ENCODE peak calls at places on chromosomes 3 and 15, in eight cellular contexts. M is fibroblast of mammary gland, Z is epithelial cell of esophagus, H is adrenal gland, V is cardiac fibroblast, F is fibroblast of lung, A is IMR-90, K is WTC11. P is an unnamed sample.

GRCh38 chr15:39854161-39854560 is 65.9 kb downstream of the GPR176 start:
- DNase-seq in M (peak), Z (no peak), H (no peak), V (peak), F (no peak), A (peak), K (no peak), P (no peak)

GRCh38 chr15:59185725-59186124 is 20.9 kb upstream of the LDHAL6B start:
- DNase-seq in M (no peak), Z (no peak), H (no peak), V (no peak), F (no peak), A (no peak), K (no peak), P (no peak)

GRCh38 chr3:78163379-78163778 is 1123.5 kb downstream of the ROBO2 start:
- DNase-seq in M (no peak), Z (no peak), H (no peak), V (no peak), F (no peak), A (no peak), K (no peak), P (no peak)

GRCh38 chr3:49357466-49358216 is 512 bp downstream of the GPX1 start:
- DNase-seq in M (peak), Z (peak), H (peak), V (peak), F (peak), A (peak), K (peak), P (peak)

GRCh38 chr3:175893566-175893965 is 1034.4 kb downstream of the NAALADL2 start:
- DNase-seq in M (no peak), Z (no peak), H (no peak), V (no peak), F (no peak), A (no peak), K (no peak), P (no peak)

GRCh38 chr3:13069495-13069894 is 3.7 kb downstream of the IQSEC1 start:
- DNase-seq in M (no peak), Z (no peak), H (no peak), V (no peak), F (no peak), A (no peak), K (no peak), P (no peak)

GRCh38 chr3:141302364-141303141 is 65.8 kb upstream of the ZBTB38 start:
- DNase-seq in M (peak), Z (peak), H (peak), V (peak), F (peak), A (peak), K (no peak), P (no peak)

GRCh38 chr15:36415643-36416042 is 163.8 kb upstream of the CDIN1 start:
- DNase-seq in M (peak), Z (peak), H (no peak), V (peak), F (peak), A (peak), K (no peak), P (no peak)

GRCh38 chr3:40396406-40396805 is 9.4 kb downstream of the ENTPD3 start:
- DNase-seq in M (no peak), Z (peak), H (no peak), V (no peak), F (no peak), A (no peak), K (no peak), P (no peak)

GRCh38 chr3:103906808-103907207 is 1459.9 kb upstream of the ALCAM start:
- DNase-seq in M (no peak), Z (no peak), H (no peak), V (no peak), F (no peak), A (no peak), K (no peak), P (no peak)

GRCh38 chr3:10723991-10724390 is 92.0 kb upstream of the SLC6A11 start:
- DNase-seq in M (no peak), Z (no peak), H (no peak), V (no peak), F (no peak), A (no peak), K (no peak), P (no peak)

GRCh38 chr15:59722451-59722850 is 33.3 kb upstream of the BNIP2 start:
- DNase-seq in M (no peak), Z (no peak), H (no peak), V (no peak), F (no peak), A (no peak), K (no peak), P (no peak)

GRCh38 chr3:45180899-45181298 is 34.7 kb upstream of the CDCP1 start:
- DNase-seq in M (no peak), Z (no peak), H (no peak), V (no peak), F (no peak), A (no peak), K (no peak), P (no peak)

GRCh38 chr3:45181496-45181895 is 35.3 kb upstream of the CDCP1 start:
- DNase-seq in M (no peak), Z (peak), H (no peak), V (no peak), F (no peak), A (no peak), K (no peak), P (no peak)

GRCh38 chr3:45178131-45179023 is 32.2 kb upstream of the CDCP1 start:
- DNase-seq in M (no peak), Z (peak), H (no peak), V (peak), F (peak), A (peak), K (no peak), P (no peak)

GRCh38 chr3:45179163-45179562 is 33.0 kb upstream of the CDCP1 start:
- DNase-seq in M (no peak), Z (no peak), H (no peak), V (no peak), F (no peak), A (no peak), K (no peak), P (no peak)

GRCh38 chr3:45180051-45180450 is 33.9 kb upstream of the CDCP1 start:
- DNase-seq in M (peak), Z (peak), H (no peak), V (peak), F (peak), A (peak), K (no peak), P (no peak)
- TF ChIP-seq CTCF in M (no peak), Z (no peak), H (no peak), V (no peak), F (no peak), A (no peak), K (no peak), P (no peak)

GRCh38 chr3:168909260-168909659 is 754.3 kb downstream of the MECOM start:
- DNase-seq in M (no peak), Z (no peak), H (no peak), V (no peak), F (peak), A (no peak), K (no peak), P (no peak)

GRCh38 chr3:168914662-168915061 is 748.9 kb downstream of the MECOM start:
- DNase-seq in M (no peak), Z (peak), H (no peak), V (peak), F (peak), A (peak), K (no peak), P (no peak)
- TF ChIP-seq CTCF in M (no peak), Z (no peak), H (no peak), V (no peak), F (no peak), A (no peak), K (no peak), P (no peak)

DNA sequence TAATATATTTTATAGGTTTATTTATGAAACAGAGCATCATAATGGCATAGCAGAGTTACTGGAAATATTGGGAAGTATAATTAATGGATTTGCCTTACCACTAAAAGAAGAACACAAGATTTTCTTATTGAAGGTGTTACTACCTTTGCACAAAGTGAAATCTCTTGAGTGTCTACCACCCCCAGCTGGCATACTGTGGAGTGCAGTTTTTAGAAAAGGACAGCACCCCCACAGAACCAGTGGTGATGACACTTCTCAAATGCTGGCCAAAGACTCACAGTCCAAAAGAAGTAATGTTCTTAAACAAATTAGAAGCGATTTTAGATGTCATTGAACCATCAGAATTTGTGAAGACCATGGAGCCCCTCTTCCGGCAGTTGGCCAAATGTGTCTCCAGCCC is 58.1 kb downstream of the DNAH1 start:
- DNase-seq in M (no peak), Z (no peak), H (no peak), V (no peak), F (no peak), A (no peak), K (no peak), P (no peak)
- TF ChIP-seq CTCF in M (peak), Z (no peak), H (no peak), V (peak), F (no peak), A (no peak), K (no peak), P (no peak)

GRCh38 chr15:78565951-78566774 is 843 bp downstream of the CHRNA5 start:
- DNase-seq in M (peak), Z (peak), H (no peak), V (peak), F (peak), A (peak), K (peak), P (no peak)
- TF ChIP-seq CTCF in M (no peak), Z (peak), H (no peak), V (peak), F (peak), A (no peak), K (no peak), P (peak)

DNA sequence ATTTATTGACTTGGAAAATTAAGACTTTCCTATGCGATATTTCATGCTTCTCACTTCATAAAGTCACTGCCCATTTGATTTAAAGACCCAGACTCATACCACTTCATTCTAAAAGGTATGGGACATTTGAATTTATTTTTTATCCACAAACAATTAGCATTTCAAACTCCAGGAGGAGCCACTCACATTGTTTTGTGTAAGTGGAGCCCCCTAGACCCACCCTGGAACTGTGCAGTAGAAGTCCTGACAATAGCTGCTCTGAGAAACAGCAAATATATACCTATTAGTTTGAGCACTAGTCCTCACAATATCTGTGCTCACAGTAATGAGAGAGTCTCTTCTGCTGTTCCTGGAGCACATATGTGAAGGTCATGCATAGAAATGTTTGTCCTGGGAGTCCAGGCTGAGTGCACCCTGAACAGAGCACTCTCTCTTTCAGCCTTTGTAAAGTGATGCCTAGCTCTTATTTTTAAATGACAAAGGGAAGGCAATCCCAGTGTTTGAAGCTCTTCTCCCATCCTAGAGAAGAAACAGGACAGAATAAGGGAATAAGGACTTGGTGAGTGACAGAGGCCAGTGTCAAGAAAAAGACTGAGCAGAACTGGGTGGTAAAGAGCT is 127.5 kb upstream of the STRIT1 start:
- DNase-seq in M (no peak), Z (no peak), H (no peak), V (no peak), F (no peak), A (no peak), K (no peak), P (no peak)
- TF ChIP-seq CTCF in M (no peak), Z (no peak), H (no peak), V (no peak), F (no peak), A (no peak), K (no peak), P (no peak)

GRCh38 chr15:38072507-38073277 is 138.3 kb downstream of the TMCO5A start:
- DNase-seq in M (peak), Z (peak), H (peak), V (peak), F (peak), A (peak), K (peak), P (peak)
- TF ChIP-seq CTCF in M (peak), Z (peak), H (no peak), V (peak), F (no peak), A (peak), K (no peak), P (no peak)

GRCh38 chr3:43256714-43257461 is 29.5 kb upstream of the SNRK start:
- DNase-seq in M (no peak), Z (peak), H (no peak), V (no peak), F (no peak), A (no peak), K (no peak), P (no peak)

GRCh38 chr3:43262194-43262593 is 24.1 kb upstream of the SNRK start:
- DNase-seq in M (no peak), Z (no peak), H (no peak), V (no peak), F (no peak), A (no peak), K (no peak), P (no peak)

GRCh38 chr3:43257850-43258249 is 28.5 kb upstream of the SNRK start:
- DNase-seq in M (no peak), Z (no peak), H (no peak), V (no peak), F (no peak), A (no peak), K (no peak), P (no peak)

GRCh38 chr3:43259626-43260025 is 26.7 kb upstream of the SNRK start:
- DNase-seq in M (no peak), Z (peak), H (no peak), V (no peak), F (no peak), A (no peak), K (no peak), P (no peak)

GRCh38 chr3:43260412-43260811 is 25.9 kb upstream of the SNRK start:
- DNase-seq in M (peak), Z (no peak), H (no peak), V (no peak), F (no peak), A (peak), K (no peak), P (no peak)
- TF ChIP-seq CTCF in M (peak), Z (peak), H (no peak), V (peak), F (no peak), A (peak), K (no peak), P (no peak)

GRCh38 chr15:64460737-64461576 is 579 bp downstream of the ZNF609 start:
- DNase-seq in M (peak), Z (no peak), H (peak), V (peak), F (peak), A (peak), K (peak), P (peak)
- TF ChIP-seq CTCF in M (peak), Z (peak), H (peak), V (no peak), F (no peak), A (peak), K (no peak), P (no peak)